ENCODE peak calls at places on chromosomes 4 and X, in five cellular contexts. F is HCT116, N is SK-N-SH, S is K562, O is GM12878. K is an unnamed sample.

GRCh38 chrX:38277136-38277535 is 50.2 kb downstream of the RPGR start:
- DNase-seq in F (no peak), N (no peak), S (no peak), O (no peak), K (no peak)

GRCh38 chr4:138202686-138203085 is 39.5 kb downstream of the SLC7A11 start:
- DNase-seq in F (no peak), N (no peak), S (no peak), O (no peak), K (no peak)

GRCh38 chr4:17647927-17648326 is 33.5 kb downstream of the MED28 start:
- DNase-seq in F (no peak), N (no peak), S (no peak), O (no peak), K (no peak)

GRCh38 chr4:20356565-20356964 is 104.9 kb downstream of the SLIT2 start:
- DNase-seq in F (no peak), N (peak), S (no peak), O (no peak), K (no peak)

GRCh38 chr4:22091351-22091731 is 142.8 kb upstream of the KCNIP4 start:
- DNase-seq in F (no peak), N (no peak), S (no peak), O (no peak), K (peak)

GRCh38 chr4:3663791-3664190 is 102.4 kb upstream of the ADRA2C start:
- DNase-seq in F (no peak), N (no peak), S (no peak), O (no peak), K (no peak)

GRCh38 chr4:1172228-1172851 is at the start of gene SPON2:
- DNase-seq in F (no peak), N (peak), S (no peak), O (no peak), K (no peak)

GRCh38 chrX:7068939-7069367 is 78.6 kb upstream of the STS start:
- DNase-seq in F (no peak), N (peak), S (no peak), O (no peak), K (no peak)

GRCh38 chr4:118322831-118323502 is 29.8 kb downstream of the PRSS12 start:
- DNase-seq in F (no peak), N (no peak), S (no peak), O (no peak), K (no peak)

GRCh38 chr4:26873391-26874026 is 12.9 kb downstream of the STIM2 start:
- DNase-seq in F (no peak), N (no peak), S (no peak), O (no peak), K (no peak)

GRCh38 chr4:8796096-8796495 is 75.5 kb downstream of the HMX1 start:
- DNase-seq in F (no peak), N (no peak), S (no peak), O (no peak), K (no peak)
- TF ChIP-seq YY1 in F (no peak), N (no peak), S (no peak), O (no peak), K (no peak)

DNA sequence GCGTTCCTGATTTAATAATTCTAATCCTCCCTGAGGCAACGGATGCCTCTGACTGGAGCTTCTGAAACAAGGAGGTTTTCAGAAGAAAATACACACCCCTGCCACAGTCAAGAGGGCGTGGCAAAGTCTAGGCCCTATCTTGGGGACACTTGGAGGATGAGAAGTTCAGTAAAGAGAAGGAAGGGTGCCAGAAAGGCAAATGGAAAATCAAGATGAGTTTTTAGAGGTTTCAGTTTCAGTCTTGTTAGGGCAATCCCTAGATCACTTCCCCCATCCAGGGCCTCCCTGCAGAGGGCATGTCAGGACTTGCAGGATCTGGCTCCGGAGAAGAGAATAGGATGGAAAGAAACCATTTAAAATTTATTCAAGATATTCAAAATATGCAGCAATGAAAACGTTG is 28.5 kb upstream of the FGF2 start:
- DNase-seq in F (no peak), N (peak), S (peak), O (no peak), K (no peak)
- TF ChIP-seq YY1 in F (no peak), N (no peak), S (no peak), O (no peak), K (no peak)

GRCh38 chr4:108709234-108709633 is 53.6 kb downstream of the ETNPPL start:
- DNase-seq in F (no peak), N (no peak), S (no peak), O (no peak), K (no peak)
- TF ChIP-seq YY1 in F (no peak), N (no peak), S (no peak), O (no peak), K (no peak)

GRCh38 chr4:158428242-158428641 is 93.4 kb upstream of the RXFP1 start:
- DNase-seq in F (no peak), N (no peak), S (no peak), O (no peak), K (no peak)
- TF ChIP-seq YY1 in F (no peak), N (no peak), S (no peak), O (no peak), K (no peak)

DNA sequence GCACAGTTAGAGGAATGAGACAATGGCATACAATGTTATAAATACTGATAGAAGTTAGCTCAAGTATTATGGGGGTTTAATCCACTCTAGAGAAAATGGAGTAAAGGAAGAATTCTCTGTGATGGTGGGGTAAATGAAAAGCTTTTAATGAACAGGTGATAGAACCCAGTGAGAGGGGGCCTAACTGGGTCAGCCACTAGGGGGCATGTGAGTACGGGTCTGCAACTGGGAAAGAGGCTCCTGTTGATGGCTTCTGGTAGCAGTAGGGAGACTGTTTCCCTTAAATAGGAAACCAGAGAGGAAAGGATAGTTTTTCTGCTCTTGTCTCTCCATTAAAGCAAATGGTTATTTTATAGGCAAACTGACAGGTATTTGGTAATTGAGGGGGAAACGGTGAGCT is 132.8 kb upstream of the GPR101 start:
- DNase-seq in F (no peak), N (peak), S (peak), O (no peak), K (no peak)
- TF ChIP-seq YY1 in F (no peak), N (no peak), S (no peak), O (no peak), K (no peak)

DNA sequence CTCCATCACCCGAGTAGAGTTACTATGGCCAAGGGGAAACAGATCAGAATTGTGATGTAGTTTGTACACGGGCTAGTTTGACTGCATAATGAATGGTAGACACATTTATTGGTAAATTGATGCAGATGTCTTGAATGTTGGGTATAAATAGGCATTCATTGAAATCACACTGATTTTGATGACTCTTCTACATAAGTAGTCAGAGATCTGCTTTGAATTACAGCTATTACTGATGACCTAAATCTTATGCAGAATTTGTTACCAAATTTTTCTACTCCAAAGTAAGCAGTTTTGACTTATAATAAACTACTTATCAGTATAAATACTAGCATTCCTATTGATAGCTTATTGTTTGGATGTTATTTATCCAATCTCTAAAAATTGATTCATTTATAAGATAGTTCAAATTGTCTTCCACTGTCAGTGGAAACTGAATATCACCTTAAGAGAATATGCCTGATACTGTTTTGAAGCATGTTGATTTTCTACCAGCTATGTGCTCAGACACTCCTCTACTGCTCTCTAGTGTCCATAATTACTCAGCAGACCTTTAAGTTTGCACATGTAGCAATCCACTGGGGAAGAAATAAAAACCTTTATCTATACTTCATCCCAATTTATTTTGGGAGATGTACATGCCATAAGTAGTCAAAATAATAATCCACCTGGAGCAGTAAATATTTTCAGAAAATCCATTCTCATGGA is 120.3 kb downstream of the RASL11B start:
- DNase-seq in F (peak), N (peak), S (peak), O (no peak), K (peak)
- TF ChIP-seq YY1 in F (no peak), N (no peak), S (no peak), O (no peak), K (no peak)

GRCh38 chr4:76840972-76841473 is 56.9 kb downstream of the SOWAHB start:
- DNase-seq in F (no peak), N (no peak), S (no peak), O (no peak), K (no peak)

GRCh38 chr4:76831475-76832390 is 66.2 kb downstream of the SOWAHB start:
- DNase-seq in F (no peak), N (no peak), S (no peak), O (no peak), K (no peak)

DNA sequence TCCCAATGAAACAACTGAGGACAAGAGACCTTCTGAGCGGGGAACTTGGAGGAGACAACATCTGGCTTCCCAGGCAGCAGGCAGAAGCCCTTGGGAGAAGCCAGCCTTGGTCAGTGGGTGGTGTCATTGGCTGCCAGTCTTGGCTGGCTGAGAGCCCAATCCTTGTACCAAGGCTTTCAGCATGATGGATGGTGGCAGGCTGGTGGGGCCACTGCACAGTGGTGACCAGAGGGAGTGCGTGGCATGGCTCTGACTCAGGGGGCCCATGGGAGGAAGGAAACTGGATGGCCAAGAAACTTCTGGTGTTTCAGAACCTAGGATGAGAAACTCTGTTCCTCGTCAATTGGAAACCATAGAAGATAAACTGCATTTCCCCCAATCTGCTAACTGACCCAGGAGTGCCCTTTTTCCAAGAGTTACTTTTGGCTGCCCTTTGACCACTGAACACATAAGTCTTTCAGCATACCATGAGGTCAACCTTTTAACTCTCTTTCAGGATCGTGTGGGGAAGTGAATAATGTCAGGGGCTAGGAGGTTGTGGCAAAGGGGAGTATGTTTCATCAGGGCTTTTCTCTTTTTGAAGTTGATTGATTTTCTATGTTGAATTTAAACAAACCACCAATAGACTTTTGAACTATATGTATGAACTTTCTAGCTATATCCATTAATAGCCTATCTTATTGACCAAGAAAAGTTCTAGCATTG is 60.9 kb downstream of the SOWAHB start:
- DNase-seq in F (no peak), N (no peak), S (no peak), O (no peak), K (no peak)
- TF ChIP-seq YY1 in F (no peak), N (no peak), S (no peak), O (no peak), K (no peak)

DNA sequence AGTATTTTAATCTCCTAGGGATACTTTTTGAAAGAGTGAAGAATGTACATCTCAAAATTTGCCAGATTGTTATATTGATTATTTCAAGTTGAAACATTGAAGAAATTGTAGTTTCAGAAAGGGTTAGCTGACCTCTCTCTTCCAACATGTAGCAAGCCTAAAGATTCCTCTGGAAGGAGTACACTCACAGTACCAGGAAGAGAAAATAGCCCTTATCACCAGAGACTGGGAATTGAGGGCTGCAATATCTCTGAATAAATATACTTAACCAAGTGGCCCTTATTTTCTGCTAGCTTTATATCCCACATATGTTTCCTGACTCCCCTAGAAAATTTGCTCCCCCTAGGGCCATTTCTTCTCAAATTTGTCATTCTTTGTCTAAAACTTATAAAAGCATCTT is 332.2 kb downstream of the GASK1B start:
- DNase-seq in F (no peak), N (no peak), S (no peak), O (no peak), K (no peak)
- TF ChIP-seq YY1 in F (no peak), N (no peak), S (no peak), O (no peak), K (no peak)

DNA sequence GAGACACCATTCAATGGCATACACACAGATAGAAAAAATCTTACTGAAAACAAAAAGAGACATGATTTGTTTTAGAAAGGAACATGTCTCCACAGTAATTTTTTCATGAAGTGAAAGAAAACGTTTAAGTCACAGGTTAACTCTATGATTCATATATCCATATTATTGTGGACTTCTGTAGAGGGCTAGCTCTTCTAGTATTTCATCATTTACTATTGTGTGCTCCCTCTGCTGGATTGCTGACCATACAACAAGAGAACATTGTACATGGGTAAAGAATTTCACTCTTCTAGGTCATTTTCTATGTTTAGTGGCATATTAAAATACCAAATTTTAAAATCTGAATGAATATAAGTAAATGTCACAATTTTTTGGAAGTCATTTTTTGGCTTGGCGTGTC is 91.8 kb upstream of the POU3F4 start:
- DNase-seq in F (no peak), N (peak), S (peak), O (no peak), K (no peak)
- TF ChIP-seq YY1 in F (no peak), N (no peak), S (no peak), O (no peak), K (no peak)

K was measured in NT2/D1.